ENCODE peak calls at places on chromosomes 5 and 9, in ten cellular contexts. D is IMR-90; X is breast epithelium; W is astrocyte of the spinal cord; Z is spleen; F is activated CD8-positive, alpha-beta T cell treated with anti-CD3 and anti-CD28 coated beads for 36 hours; V is GM12878; I is H9; E is foreskin fibroblast; G is neural crest cell. S is an unnamed sample.

GRCh38 chr5:79436224-79436623 is 77.7 kb downstream of the HOMER1 start:
- DNase-seq in D (peak), X (no peak), W (peak), Z (no peak), F (no peak), V (no peak), I (no peak), E (peak), G (no peak), S (no peak)

GRCh38 chr9:93234600-93234999 is 50.7 kb downstream of the WNK2 start:
- DNase-seq in D (no peak), X (no peak), W (no peak), Z (no peak), F (no peak), V (no peak), I (no peak), E (no peak), G (no peak), S (no peak)

GRCh38 chr5:131242728-131243255 is 21.1 kb upstream of the CDC42SE2 start:
- DNase-seq in D (peak), X (no peak), W (peak), Z (no peak), F (no peak), V (no peak), I (no peak), E (peak), G (no peak), S (no peak)

GRCh38 chr9:1536522-1537170 is 478.5 kb upstream of the SMARCA2 start:
- DNase-seq in D (no peak), X (no peak), W (no peak), Z (no peak), F (no peak), V (peak), I (no peak), E (no peak), G (no peak), S (no peak)

GRCh38 chr5:143008032-143008431 is 237.9 kb downstream of the ARHGAP26 start:
- DNase-seq in D (no peak), X (no peak), W (no peak), Z (no peak), F (no peak), V (no peak), I (no peak), E (no peak), G (no peak), S (no peak)

GRCh38 chr9:109212768-109213167 is 45.7 kb upstream of the FRRS1L start:
- DNase-seq in D (no peak), X (no peak), W (no peak), Z (no peak), F (no peak), V (no peak), I (no peak), E (no peak), G (no peak), S (no peak)

GRCh38 chr5:141516648-141517025 is 27.8 kb downstream of the PCDHGC5 start:
- DNase-seq in D (no peak), X (no peak), W (no peak), Z (no peak), F (no peak), V (no peak), I (no peak), E (peak), G (no peak), S (no peak)

GRCh38 chr5:107812570-107813141 is 141.9 kb upstream of the EFNA5 start:
- DNase-seq in D (peak), X (no peak), W (peak), Z (no peak), F (no peak), V (peak), I (no peak), E (peak), G (no peak), S (no peak)

GRCh38 chr9:82645591-82645990 is 417.4 kb downstream of the RASEF start:
- DNase-seq in D (no peak), X (no peak), W (peak), Z (no peak), F (no peak), V (no peak), I (no peak), E (peak), G (no peak), S (no peak)

GRCh38 chr5:56532411-56532935 is 282.9 kb upstream of the MAP3K1 start:
- DNase-seq in D (no peak), X (no peak), W (no peak), Z (no peak), F (no peak), V (no peak), I (no peak), E (no peak), G (no peak), S (no peak)

GRCh38 chr5:41519801-41520200 is 9.4 kb upstream of the PLCXD3 start:
- DNase-seq in D (no peak), X (no peak), W (no peak), Z (no peak), F (no peak), V (no peak), I (no peak), E (no peak), G (no peak), S (no peak)
- TF ChIP-seq CTCF in D (no peak), X (no peak), W (peak), Z (no peak), F (no peak), V (no peak), I (peak), E (peak), G (peak), S (no peak)

DNA sequence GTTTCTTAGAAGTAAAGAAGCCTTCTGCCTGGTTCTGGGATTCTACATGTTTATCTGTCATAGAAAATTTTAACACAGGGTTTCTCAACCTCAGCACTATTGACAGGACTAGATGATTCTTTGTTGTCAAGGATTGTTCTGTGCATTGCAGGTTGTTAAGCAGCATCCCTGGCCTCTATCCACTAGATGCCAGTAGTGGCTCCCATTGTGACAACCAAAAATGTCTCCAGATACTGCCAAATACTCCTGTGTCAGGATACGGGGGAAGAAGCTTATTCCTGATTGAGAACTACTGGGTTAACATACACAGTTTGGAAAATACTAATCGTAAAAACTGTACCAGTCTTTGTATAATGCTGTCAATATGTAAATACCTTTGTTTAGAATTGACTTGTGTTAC is 167.1 kb downstream of the NIPBL start:
- DNase-seq in D (no peak), X (no peak), W (peak), Z (no peak), F (no peak), V (no peak), I (peak), E (no peak), G (no peak), S (no peak)
- TF ChIP-seq CTCF in D (no peak), X (no peak), W (peak), Z (no peak), F (no peak), V (peak), I (peak), E (peak), G (no peak), S (no peak)

DNA sequence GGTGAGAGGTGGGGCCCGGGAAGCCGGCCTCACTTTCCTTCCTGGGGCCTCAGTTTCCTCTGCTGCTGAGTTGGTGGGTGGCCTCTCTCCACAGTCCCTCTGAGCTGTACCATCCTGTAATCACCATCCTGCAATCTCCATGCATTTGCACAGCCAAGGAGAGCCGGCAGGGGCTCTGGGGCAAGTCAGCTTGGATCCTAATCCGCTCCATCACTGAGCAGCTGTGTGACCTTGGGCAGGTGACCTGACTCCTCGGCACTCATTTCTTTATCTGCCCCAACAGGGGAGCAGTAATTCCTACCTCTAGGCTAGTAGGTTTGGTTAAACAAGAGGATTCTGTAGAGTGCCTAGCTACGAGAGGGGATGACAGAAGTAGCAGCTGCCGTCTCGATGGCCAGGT is 88.2 kb upstream of the ZNF618 start:
- DNase-seq in D (no peak), X (no peak), W (no peak), Z (no peak), F (no peak), V (no peak), I (peak), E (no peak), G (no peak), S (no peak)
- TF ChIP-seq CTCF in D (no peak), X (no peak), W (no peak), Z (no peak), F (no peak), V (no peak), I (peak), E (no peak), G (no peak), S (no peak)

GRCh38 chr9:137836151-137836830 is 41.3 kb upstream of the CACNA1B start:
- DNase-seq in D (no peak), X (no peak), W (no peak), Z (no peak), F (no peak), V (no peak), I (no peak), E (no peak), G (no peak), S (no peak)
- TF ChIP-seq CTCF in D (no peak), X (no peak), W (no peak), Z (no peak), F (no peak), V (no peak), I (no peak), E (no peak), G (no peak), S (no peak)

DNA sequence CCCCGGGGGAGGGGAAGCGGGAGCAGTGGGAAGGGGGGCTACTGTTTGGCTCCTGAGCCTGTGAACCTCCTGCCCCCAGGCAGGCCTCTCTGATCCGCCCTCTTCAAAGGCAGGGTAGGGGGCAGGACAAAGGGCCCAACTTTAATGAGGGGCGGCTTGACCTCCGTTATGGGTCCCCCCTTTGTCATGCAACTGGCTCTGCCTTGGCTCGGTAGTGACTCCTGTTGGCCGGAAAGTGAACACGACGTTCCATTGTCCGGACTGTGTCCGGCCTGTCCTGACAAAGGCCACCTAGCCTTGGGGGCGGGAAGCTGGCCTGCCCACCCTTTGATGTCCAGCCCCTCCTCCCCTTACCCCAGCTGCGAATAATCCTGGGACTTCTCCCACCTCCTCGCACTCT is 1.3 kb downstream of the CDX1 start:
- DNase-seq in D (no peak), X (no peak), W (no peak), Z (no peak), F (no peak), V (no peak), I (peak), E (no peak), G (no peak), S (no peak)
- TF ChIP-seq CTCF in D (peak), X (no peak), W (peak), Z (no peak), F (no peak), V (no peak), I (peak), E (no peak), G (no peak), S (peak)